ENCODE peak calls at places on chromosomes 12 and 14, in eight cellular contexts. A, X, U, O, Q, W, Y and K are unnamed samples.

GRCh38 chr12:47095446-47096236 is 15.9 kb upstream of the AMIGO2 start:
- DNase-seq in Q (peak; percentile 73), U (no peak), O (peak; percentile 78), W (no peak), Y (no peak), X (no peak), A (peak; percentile 79), K (no peak)

GRCh38 chr12:78388461-78388860 is 476.1 kb upstream of the SYT1 start:
- DNase-seq in O (no peak), Q (no peak), X (no peak), A (no peak), U (no peak), Y (no peak), W (no peak), K (no peak)

GRCh38 chr14:103260629-103261124 is 73.4 kb upstream of the EIF5 start:
- DNase-seq in W (no peak), Q (no peak), O (peak; percentile 92), U (peak; percentile 43), Y (peak; percentile 40), X (no peak), A (peak; percentile 48), K (no peak)

GRCh38 chr12:53996886-53997217 is 3.1 kb upstream of the HOXC9 start:
- DNase-seq in Q (no peak), Y (no peak), W (no peak), A (no peak), O (no peak), U (no peak), X (no peak), K (no peak)

GRCh38 chr12:68428724-68429580 is 96.8 kb upstream of the MDM1 start:
- DNase-seq in A (no peak), O (no peak), Q (no peak), X (no peak), Y (no peak), W (no peak), U (no peak), K (no peak)

GRCh38 chr12:44101470-44101869 is 265.6 kb downstream of the TMEM117 start:
- DNase-seq in O (no peak), U (no peak), Y (no peak), W (no peak), X (no peak), A (no peak), Q (no peak), K (peak; percentile 21)

GRCh38 chr14:76201162-76201561 is 49.4 kb downstream of the GPATCH2L start:
- DNase-seq in O (peak; percentile 85), U (no peak), W (no peak), Q (peak; percentile 54), X (no peak), Y (peak; percentile 51), A (peak; percentile 86), K (peak; percentile 68)

GRCh38 chr12:79634957-79635471 is 55.8 kb downstream of the PAWR start:
- DNase-seq in U (no peak), X (no peak), Y (no peak), O (peak; percentile 81), Q (no peak), W (peak; percentile 9), A (peak; percentile 88), K (no peak)

GRCh38 chr14:58092231-58092630 is 59.8 kb downstream of the ARMH4 start:
- DNase-seq in X (no peak), Q (no peak), O (no peak), A (no peak), W (no peak), U (no peak), Y (no peak), K (no peak)

GRCh38 chr12:118344829-118345228 is 27.9 kb downstream of the TAOK3 start:
- DNase-seq in Q (no peak), O (no peak), W (no peak), U (no peak), X (no peak), A (no peak), Y (no peak), K (no peak)

GRCh38 chr12:77648716-77649115 is 182.0 kb upstream of the NAV3 start:
- DNase-seq in U (no peak), O (peak; percentile 18), A (peak; percentile 38), W (no peak), Q (no peak), X (no peak), Y (no peak), K (no peak)

GRCh38 chr14:92563359-92563758 is 49.8 kb downstream of the RIN3 start:
- DNase-seq in Y (no peak), U (no peak), W (no peak), Q (no peak), O (peak; percentile 65), A (peak; percentile 81), X (no peak), K (peak; percentile 27)

GRCh38 chr12:32536000-32536345 is 136.6 kb downstream of the FGD4 start:
- DNase-seq in A (no peak), X (no peak), Y (no peak), U (no peak), O (no peak), W (no peak), Q (no peak), K (no peak)
- H3K4me3 ChIP-seq in A (no peak overlapping the region), X (no peak overlapping the region), Y (peak overlapping the region; percentile 42), U (no peak overlapping the region), O (no peak overlapping the region), W (no peak overlapping the region), Q (peak overlapping the region; percentile 58), K (no peak overlapping the region)

GRCh38 chr12:128267246-128267622 is 264 bp downstream of the TMEM132C start:
- DNase-seq in O (no peak), X (no peak), A (no peak), W (no peak), U (no peak), Y (no peak), Q (no peak), K (no peak)
- H3K4me3 ChIP-seq in O (no peak overlapping the region), X (peak overlapping the region; percentile 9), A (no peak overlapping the region), W (peak overlapping the region; percentile 64), U (no peak overlapping the region), Y (no peak overlapping the region), Q (no peak overlapping the region), K (no peak overlapping the region)

GRCh38 chr12:3515506-3515905 is 24.5 kb downstream of the PRMT8 start:
- DNase-seq in W (no peak), U (no peak), Q (no peak), Y (no peak), X (no peak), A (no peak), O (no peak), K (no peak)
- H3K4me3 ChIP-seq in W (no peak overlapping the region), U (no peak overlapping the region), Q (no peak overlapping the region), Y (no peak overlapping the region), X (no peak overlapping the region), A (no peak overlapping the region), O (no peak overlapping the region), K (no peak overlapping the region)

DNA sequence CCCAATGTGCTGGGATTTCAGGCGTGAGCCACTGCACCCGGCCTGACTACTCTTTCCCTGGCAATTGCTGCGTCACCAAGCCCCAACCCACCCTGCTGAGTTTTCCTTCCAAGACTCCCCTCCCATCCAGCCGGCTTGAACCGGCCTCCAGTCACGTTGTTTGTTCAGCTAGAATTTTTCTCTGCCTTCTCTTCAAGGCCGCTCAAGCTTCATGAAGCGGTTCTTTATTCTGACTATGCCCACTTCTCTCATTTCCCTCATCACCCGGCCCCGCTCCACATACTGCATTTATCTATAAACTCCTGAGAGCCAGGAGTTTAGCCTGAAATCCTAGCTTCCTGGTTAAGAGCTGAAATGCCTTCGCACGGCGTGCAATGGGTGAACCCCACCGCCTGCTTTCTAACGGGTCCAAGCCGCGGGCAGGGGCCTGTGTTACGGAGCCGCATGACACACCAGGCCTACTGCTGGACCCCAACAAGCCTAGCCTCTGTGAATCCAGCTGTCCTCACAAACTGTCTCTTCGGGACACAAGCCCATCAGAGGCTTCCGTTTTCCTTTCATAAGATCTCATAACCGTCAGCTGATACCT is 999 bp upstream of the DCAF4 start:
- DNase-seq in Y (no peak), W (no peak), O (no peak), A (no peak), U (no peak), Q (no peak), X (no peak), K (no peak)
- H3K4me3 ChIP-seq in Y (peak overlapping the region; percentile 67), W (no peak overlapping the region), O (no peak overlapping the region), A (peak overlapping the region; percentile 81), U (peak overlapping the region; percentile 96), Q (peak overlapping the region; percentile 95), X (peak overlapping the region; percentile 75), K (peak overlapping the region; percentile 89)

DNA sequence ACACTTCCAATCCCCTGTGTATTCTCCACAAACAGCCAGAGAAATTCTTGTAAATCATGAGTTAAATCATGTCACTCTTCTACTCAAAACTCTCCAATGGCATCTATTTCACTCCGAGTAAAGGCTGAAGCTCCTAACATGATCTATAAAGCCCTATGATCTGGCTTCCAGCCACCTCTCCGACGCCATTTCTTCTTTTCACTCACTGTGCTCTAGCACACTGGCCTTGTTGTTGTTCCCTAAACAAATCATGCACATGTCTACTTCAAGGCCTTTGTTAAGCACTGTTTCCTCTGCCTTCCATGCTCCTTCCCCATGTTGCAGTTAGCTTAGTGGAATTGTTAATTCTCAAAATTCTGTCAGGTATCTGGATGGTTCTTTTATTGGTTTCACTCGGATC is 30.1 kb upstream of the MTERF2 start:
- DNase-seq in W (no peak), X (no peak), U (no peak), A (no peak), Y (no peak), O (no peak), Q (no peak), K (no peak)
- H3K4me3 ChIP-seq in W (no peak overlapping the region), X (no peak overlapping the region), U (no peak overlapping the region), A (no peak overlapping the region), Y (no peak overlapping the region), O (no peak overlapping the region), Q (no peak overlapping the region), K (no peak overlapping the region)

GRCh38 chr14:51674294-51675002 is 22.7 kb downstream of the FRMD6 start:
- DNase-seq in Q (no peak), W (no peak), X (no peak), O (peak; percentile 84), A (peak; percentile 78), U (no peak), Y (no peak), K (peak; percentile 60)

GRCh38 chr14:51680031-51680430 is 28.3 kb downstream of the FRMD6 start:
- DNase-seq in U (peak; percentile 23), O (no peak), Q (no peak), A (no peak), X (no peak), Y (no peak), W (no peak), K (no peak)

GRCh38 chr14:51677738-51678137 is 26.0 kb downstream of the FRMD6 start:
- DNase-seq in A (no peak), Q (no peak), O (no peak), U (no peak), W (no peak), Y (no peak), X (no peak), K (no peak)

GRCh38 chr14:51677276-51677675 is 25.6 kb downstream of the FRMD6 start:
- DNase-seq in Q (no peak), U (no peak), A (no peak), W (no peak), O (no peak), Y (no peak), X (no peak), K (no peak)

GRCh38 chr14:51676549-51676948 is 24.8 kb downstream of the FRMD6 start:
- DNase-seq in W (no peak), U (no peak), Q (no peak), X (no peak), A (peak; percentile 53), O (peak; percentile 84), Y (no peak), K (no peak)
- H3K4me3 ChIP-seq in W (no peak overlapping the region), U (no peak overlapping the region), Q (no peak overlapping the region), X (no peak overlapping the region), A (no peak overlapping the region), O (no peak overlapping the region), Y (no peak overlapping the region), K (no peak overlapping the region)